ENCODE peak calls at places on chromosomes 5 and 9, in six cellular contexts. One of them, this sample, is unnamed.

GRCh38 chr5:109692852-109693251 is 3.1 kb downstream of the MAN2A1 start:
- DNase-seq in RWPE1: no peak
- DNase-seq in NCI-H1105: no peak
- DNase-seq in stimulated activated CD4-positive, alpha-beta T cell treated with anti-CD3 and anti-CD28 coated beads, Interleukin-12 subunit alpha, Interleukin-12 subunit beta, amount 100 ng/mL, for 4 hours: no peak
- DNase-seq in fibroblast of gingiva: no peak
- DNase-seq in HAP-1: peak; percentile 22
- DNase-seq in this sample: no peak

GRCh38 chr5:93602261-93603149 is 19.5 kb downstream of the NR2F1 start:
- DNase-seq in NCI-H1105: peak; percentile 40
- DNase-seq in RWPE1: no peak
- DNase-seq in fibroblast of gingiva: no peak
- DNase-seq in stimulated activated CD4-positive, alpha-beta T cell treated with anti-CD3 and anti-CD28 coated beads, Interleukin-12 subunit alpha, Interleukin-12 subunit beta, amount 100 ng/mL, for 4 hours: no peak
- DNase-seq in HAP-1: no peak
- DNase-seq in this sample: no peak

GRCh38 chr9:10946676-10947410 is 334.0 kb upstream of the PTPRD start:
- DNase-seq in HAP-1: no peak
- DNase-seq in stimulated activated CD4-positive, alpha-beta T cell treated with anti-CD3 and anti-CD28 coated beads, Interleukin-12 subunit alpha, Interleukin-12 subunit beta, amount 100 ng/mL, for 4 hours: no peak
- DNase-seq in fibroblast of gingiva: no peak
- DNase-seq in RWPE1: no peak
- DNase-seq in NCI-H1105: no peak
- DNase-seq in this sample: no peak

GRCh38 chr5:36662291-36662851 is 56.0 kb downstream of the SLC1A3 start:
- DNase-seq in NCI-H1105: no peak
- DNase-seq in fibroblast of gingiva: no peak
- DNase-seq in HAP-1: no peak
- DNase-seq in RWPE1: no peak
- DNase-seq in stimulated activated CD4-positive, alpha-beta T cell treated with anti-CD3 and anti-CD28 coated beads, Interleukin-12 subunit alpha, Interleukin-12 subunit beta, amount 100 ng/mL, for 4 hours: no peak
- DNase-seq in this sample: no peak

GRCh38 chr5:88145603-88146467 is 122.8 kb downstream of the TMEM161B start:
- DNase-seq in NCI-H1105: no peak
- DNase-seq in HAP-1: no peak
- DNase-seq in stimulated activated CD4-positive, alpha-beta T cell treated with anti-CD3 and anti-CD28 coated beads, Interleukin-12 subunit alpha, Interleukin-12 subunit beta, amount 100 ng/mL, for 4 hours: no peak
- DNase-seq in RWPE1: no peak
- DNase-seq in fibroblast of gingiva: no peak
- DNase-seq in this sample: no peak

GRCh38 chr9:115164511-115164974 is 46.6 kb upstream of the TNC start:
- DNase-seq in fibroblast of gingiva: peak; percentile 16
- DNase-seq in NCI-H1105: peak; percentile 68
- DNase-seq in stimulated activated CD4-positive, alpha-beta T cell treated with anti-CD3 and anti-CD28 coated beads, Interleukin-12 subunit alpha, Interleukin-12 subunit beta, amount 100 ng/mL, for 4 hours: no peak
- DNase-seq in RWPE1: peak; percentile 34
- DNase-seq in HAP-1: no peak
- DNase-seq in this sample: no peak

GRCh38 chr9:81455417-81455816 is 233.9 kb downstream of the TLE1 start:
- DNase-seq in NCI-H1105: no peak
- DNase-seq in stimulated activated CD4-positive, alpha-beta T cell treated with anti-CD3 and anti-CD28 coated beads, Interleukin-12 subunit alpha, Interleukin-12 subunit beta, amount 100 ng/mL, for 4 hours: no peak
- DNase-seq in fibroblast of gingiva: peak; percentile 34
- DNase-seq in HAP-1: no peak
- DNase-seq in RWPE1: no peak
- DNase-seq in this sample: no peak

GRCh38 chr9:78298046-78298511 is 1.2 kb downstream of the PSAT1 start:
- DNase-seq in RWPE1: peak; percentile 51
- DNase-seq in fibroblast of gingiva: no peak
- DNase-seq in stimulated activated CD4-positive, alpha-beta T cell treated with anti-CD3 and anti-CD28 coated beads, Interleukin-12 subunit alpha, Interleukin-12 subunit beta, amount 100 ng/mL, for 4 hours: peak; percentile 25
- DNase-seq in HAP-1: peak; percentile 75
- DNase-seq in NCI-H1105: no peak
- DNase-seq in this sample: no peak

GRCh38 chr5:3601060-3601710 is 5.6 kb downstream of the IRX1 start:
- DNase-seq in NCI-H1105: no peak
- DNase-seq in RWPE1: no peak
- DNase-seq in stimulated activated CD4-positive, alpha-beta T cell treated with anti-CD3 and anti-CD28 coated beads, Interleukin-12 subunit alpha, Interleukin-12 subunit beta, amount 100 ng/mL, for 4 hours: no peak
- DNase-seq in fibroblast of gingiva: no peak
- DNase-seq in HAP-1: no peak
- DNase-seq in this sample: no peak

GRCh38 chr9:137709411-137710101 is 90.8 kb downstream of the EHMT1 start:
- DNase-seq in HAP-1: no peak
- DNase-seq in NCI-H1105: no peak
- DNase-seq in RWPE1: no peak
- DNase-seq in stimulated activated CD4-positive, alpha-beta T cell treated with anti-CD3 and anti-CD28 coated beads, Interleukin-12 subunit alpha, Interleukin-12 subunit beta, amount 100 ng/mL, for 4 hours: no peak
- DNase-seq in fibroblast of gingiva: no peak
- DNase-seq in this sample: no peak

GRCh38 chr5:123545506-123545905 is 33.5 kb downstream of the CSNK1G3 start:
- DNase-seq in RWPE1: peak; percentile 6
- DNase-seq in stimulated activated CD4-positive, alpha-beta T cell treated with anti-CD3 and anti-CD28 coated beads, Interleukin-12 subunit alpha, Interleukin-12 subunit beta, amount 100 ng/mL, for 4 hours: peak; percentile 11
- DNase-seq in HAP-1: peak; percentile 14
- DNase-seq in NCI-H1105: no peak
- DNase-seq in fibroblast of gingiva: peak; percentile 2
- DNase-seq in this sample: peak; percentile 44

GRCh38 chr5:95870105-95870672 is 47.7 kb upstream of the GLRX start:
- DNase-seq in NCI-H1105: no peak
- DNase-seq in HAP-1: no peak
- DNase-seq in stimulated activated CD4-positive, alpha-beta T cell treated with anti-CD3 and anti-CD28 coated beads, Interleukin-12 subunit alpha, Interleukin-12 subunit beta, amount 100 ng/mL, for 4 hours: peak; percentile 42
- DNase-seq in RWPE1: no peak
- DNase-seq in fibroblast of gingiva: no peak
- DNase-seq in this sample: no peak

GRCh38 chr9:123316053-123316718 is 39.8 kb upstream of the CRB2 start:
- DNase-seq in HAP-1: no peak
- DNase-seq in RWPE1: no peak
- DNase-seq in NCI-H1105: no peak
- DNase-seq in stimulated activated CD4-positive, alpha-beta T cell treated with anti-CD3 and anti-CD28 coated beads, Interleukin-12 subunit alpha, Interleukin-12 subunit beta, amount 100 ng/mL, for 4 hours: no peak
- DNase-seq in fibroblast of gingiva: no peak
- DNase-seq in this sample: no peak

GRCh38 chr9:71709384-71709783 is 58.9 kb downstream of the CEMIP2 start:
- DNase-seq in fibroblast of gingiva: no peak
- DNase-seq in HAP-1: no peak
- DNase-seq in stimulated activated CD4-positive, alpha-beta T cell treated with anti-CD3 and anti-CD28 coated beads, Interleukin-12 subunit alpha, Interleukin-12 subunit beta, amount 100 ng/mL, for 4 hours: no peak
- DNase-seq in RWPE1: no peak
- DNase-seq in NCI-H1105: no peak
- DNase-seq in this sample: no peak

GRCh38 chr9:87490225-87490624 is 7.4 kb upstream of the DAPK1 start:
- DNase-seq in stimulated activated CD4-positive, alpha-beta T cell treated with anti-CD3 and anti-CD28 coated beads, Interleukin-12 subunit alpha, Interleukin-12 subunit beta, amount 100 ng/mL, for 4 hours: no peak
- DNase-seq in RWPE1: no peak
- DNase-seq in HAP-1: no peak
- DNase-seq in NCI-H1105: no peak
- DNase-seq in fibroblast of gingiva: no peak
- DNase-seq in this sample: no peak

GRCh38 chr5:116448869-116449453 is 125.7 kb downstream of the SEMA6A start:
- DNase-seq in HAP-1: no peak
- DNase-seq in RWPE1: no peak
- DNase-seq in fibroblast of gingiva: no peak
- DNase-seq in stimulated activated CD4-positive, alpha-beta T cell treated with anti-CD3 and anti-CD28 coated beads, Interleukin-12 subunit alpha, Interleukin-12 subunit beta, amount 100 ng/mL, for 4 hours: no peak
- DNase-seq in NCI-H1105: no peak
- DNase-seq in this sample: no peak